ENCODE peak calls at places on chromosomes 11 and 22, in seven cellular contexts. One of them, this sample, is unnamed.

GRCh38 chr22:30481711-30482110 is 9.9 kb upstream of the SEC14L3 start:
- DNase-seq in epithelial cell of proximal tubule: no peak
- DNase-seq in cardiac muscle cell: peak; percentile 11
- DNase-seq in epithelial cell of esophagus: peak; percentile 52
- DNase-seq in AG10803: peak; percentile 31
- DNase-seq in mesenchymal stem cell: no peak
- DNase-seq in A673: peak; percentile 71
- DNase-seq in this sample: peak; percentile 48

GRCh38 chr11:67345247-67345948 is 7.9 kb downstream of the POLD4 start:
- DNase-seq in epithelial cell of proximal tubule: no peak
- DNase-seq in cardiac muscle cell: no peak
- DNase-seq in epithelial cell of esophagus: no peak
- DNase-seq in AG10803: no peak
- DNase-seq in mesenchymal stem cell: no peak
- DNase-seq in A673: no peak
- DNase-seq in this sample: no peak

GRCh38 chr11:36618025-36618700 is 20.1 kb upstream of the RAG2 start:
- DNase-seq in epithelial cell of proximal tubule: no peak
- DNase-seq in cardiac muscle cell: no peak
- DNase-seq in epithelial cell of esophagus: no peak
- DNase-seq in AG10803: no peak
- DNase-seq in mesenchymal stem cell: no peak
- DNase-seq in A673: no peak
- DNase-seq in this sample: no peak

GRCh38 chr22:37627091-37627490 is 12.4 kb upstream of the SH3BP1 start:
- DNase-seq in epithelial cell of proximal tubule: no peak
- DNase-seq in cardiac muscle cell: peak; percentile 16
- DNase-seq in epithelial cell of esophagus: no peak
- DNase-seq in AG10803: no peak
- DNase-seq in mesenchymal stem cell: no peak
- DNase-seq in A673: no peak
- DNase-seq in this sample: peak; percentile 53

GRCh38 chr11:72579816-72580647 is 94.2 kb downstream of the PDE2A start:
- DNase-seq in epithelial cell of proximal tubule: no peak
- DNase-seq in cardiac muscle cell: no peak
- DNase-seq in epithelial cell of esophagus: no peak
- DNase-seq in AG10803: no peak
- DNase-seq in mesenchymal stem cell: no peak
- DNase-seq in A673: no peak
- DNase-seq in this sample: no peak

GRCh38 chr11:59822989-59823566 is 12.5 kb upstream of the MRPL16 start:
- DNase-seq in epithelial cell of proximal tubule: no peak
- DNase-seq in cardiac muscle cell: peak; percentile 72
- DNase-seq in epithelial cell of esophagus: peak; percentile 77
- DNase-seq in AG10803: peak; percentile 67
- DNase-seq in mesenchymal stem cell: peak; percentile 74
- DNase-seq in A673: peak; percentile 73
- DNase-seq in this sample: peak; percentile 65

GRCh38 chr11:2679011-2679676 is 20.6 kb downstream of the KCNQ1OT1 start:
- DNase-seq in epithelial cell of proximal tubule: no peak
- DNase-seq in cardiac muscle cell: no peak
- DNase-seq in epithelial cell of esophagus: no peak
- DNase-seq in AG10803: no peak
- DNase-seq in mesenchymal stem cell: no peak
- DNase-seq in A673: no peak
- DNase-seq in this sample: no peak

GRCh38 chr22:17924076-17924475 is 100.3 kb downstream of the MICAL3 start:
- DNase-seq in epithelial cell of proximal tubule: no peak
- DNase-seq in cardiac muscle cell: no peak
- DNase-seq in epithelial cell of esophagus: no peak
- DNase-seq in AG10803: no peak
- DNase-seq in mesenchymal stem cell: no peak
- DNase-seq in A673: no peak
- DNase-seq in this sample: no peak

GRCh38 chr11:106276859-106277436 is 199.5 kb downstream of the AASDHPPT start:
- DNase-seq in epithelial cell of proximal tubule: no peak
- DNase-seq in cardiac muscle cell: peak; percentile 55
- DNase-seq in epithelial cell of esophagus: peak; percentile 52
- DNase-seq in AG10803: peak; percentile 25
- DNase-seq in mesenchymal stem cell: no peak
- DNase-seq in A673: no peak
- DNase-seq in this sample: peak; percentile 62

GRCh38 chr11:7573193-7573557 is 59.4 kb downstream of the PPFIBP2 start:
- DNase-seq in epithelial cell of proximal tubule: no peak
- DNase-seq in cardiac muscle cell: no peak
- DNase-seq in epithelial cell of esophagus: no peak
- DNase-seq in AG10803: peak; percentile 74
- DNase-seq in mesenchymal stem cell: no peak
- DNase-seq in A673: no peak
- DNase-seq in this sample: peak; percentile 58

GRCh38 chr11:86091566-86091965 is 22.7 kb upstream of the PICALM start:
- DNase-seq in epithelial cell of proximal tubule: no peak
- DNase-seq in cardiac muscle cell: peak; percentile 86
- DNase-seq in epithelial cell of esophagus: peak; percentile 73
- DNase-seq in AG10803: peak; percentile 95
- DNase-seq in mesenchymal stem cell: peak; percentile 62
- DNase-seq in A673: no peak
- DNase-seq in this sample: peak; percentile 41

GRCh38 chr11:60935676-60936442 is 11.6 kb downstream of the TMEM132A start:
- DNase-seq in epithelial cell of proximal tubule: no peak
- DNase-seq in cardiac muscle cell: no peak
- DNase-seq in epithelial cell of esophagus: peak; percentile 45
- DNase-seq in AG10803: no peak
- DNase-seq in mesenchymal stem cell: no peak
- DNase-seq in A673: no peak
- DNase-seq in this sample: no peak
- H3K4me3 ChIP-seq in epithelial cell of proximal tubule: no peak overlapping the region
- H3K4me3 ChIP-seq in cardiac muscle cell: no peak overlapping the region
- H3K4me3 ChIP-seq in epithelial cell of esophagus: no peak overlapping the region
- H3K4me3 ChIP-seq in AG10803: no peak overlapping the region
- H3K4me3 ChIP-seq in mesenchymal stem cell: no peak overlapping the region
- H3K4me3 ChIP-seq in A673: no peak overlapping the region
- H3K4me3 ChIP-seq in this sample: no peak overlapping the region

GRCh38 chr11:126345283-126345682 is 10.2 kb upstream of the ST3GAL4 start:
- DNase-seq in epithelial cell of proximal tubule: no peak
- DNase-seq in cardiac muscle cell: no peak
- DNase-seq in epithelial cell of esophagus: no peak
- DNase-seq in AG10803: no peak
- DNase-seq in mesenchymal stem cell: no peak
- DNase-seq in A673: no peak
- DNase-seq in this sample: no peak
- H3K4me3 ChIP-seq in epithelial cell of proximal tubule: no peak overlapping the region
- H3K4me3 ChIP-seq in cardiac muscle cell: no peak overlapping the region
- H3K4me3 ChIP-seq in epithelial cell of esophagus: no peak overlapping the region
- H3K4me3 ChIP-seq in AG10803: no peak overlapping the region
- H3K4me3 ChIP-seq in mesenchymal stem cell: no peak overlapping the region
- H3K4me3 ChIP-seq in A673: no peak overlapping the region
- H3K4me3 ChIP-seq in this sample: no peak overlapping the region

GRCh38 chr11:94537051-94537600 is 6.6 kb upstream of the FUT4 start:
- DNase-seq in epithelial cell of proximal tubule: no peak
- DNase-seq in cardiac muscle cell: peak; percentile 74
- DNase-seq in epithelial cell of esophagus: no peak
- DNase-seq in AG10803: peak; percentile 78
- DNase-seq in mesenchymal stem cell: no peak
- DNase-seq in A673: no peak
- DNase-seq in this sample: peak; percentile 71
- H3K4me3 ChIP-seq in epithelial cell of proximal tubule: no peak overlapping the region
- H3K4me3 ChIP-seq in cardiac muscle cell: no peak overlapping the region
- H3K4me3 ChIP-seq in epithelial cell of esophagus: no peak overlapping the region
- H3K4me3 ChIP-seq in AG10803: no peak overlapping the region
- H3K4me3 ChIP-seq in mesenchymal stem cell: no peak overlapping the region
- H3K4me3 ChIP-seq in A673: no peak overlapping the region
- H3K4me3 ChIP-seq in this sample: no peak overlapping the region

DNA sequence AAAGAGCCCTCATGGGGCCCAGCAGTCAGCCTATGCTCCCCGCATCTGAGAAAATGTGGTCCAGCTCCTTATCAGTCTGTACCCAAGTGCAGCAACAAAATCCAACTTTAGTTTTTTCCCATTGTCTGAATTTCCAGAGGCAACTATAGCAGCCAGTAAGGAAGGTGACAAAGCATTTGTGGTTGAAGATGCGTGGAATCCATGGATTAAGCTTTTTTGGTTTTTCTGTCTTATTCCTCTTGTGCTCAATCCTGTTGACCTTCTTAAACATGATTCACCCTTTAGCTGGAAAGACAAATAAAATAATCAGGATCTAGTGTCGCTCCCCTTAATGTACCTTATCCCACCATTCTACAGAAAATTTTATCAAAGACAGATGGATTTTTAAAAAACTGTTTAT is 14.3 kb downstream of the GDPD4 start:
- DNase-seq in epithelial cell of proximal tubule: no peak
- DNase-seq in cardiac muscle cell: no peak
- DNase-seq in epithelial cell of esophagus: no peak
- DNase-seq in AG10803: no peak
- DNase-seq in mesenchymal stem cell: no peak
- DNase-seq in A673: no peak
- DNase-seq in this sample: no peak
- H3K4me3 ChIP-seq in epithelial cell of proximal tubule: no peak overlapping the region
- H3K4me3 ChIP-seq in cardiac muscle cell: no peak overlapping the region
- H3K4me3 ChIP-seq in epithelial cell of esophagus: no peak overlapping the region
- H3K4me3 ChIP-seq in AG10803: no peak overlapping the region
- H3K4me3 ChIP-seq in mesenchymal stem cell: no peak overlapping the region
- H3K4me3 ChIP-seq in A673: no peak overlapping the region
- H3K4me3 ChIP-seq in this sample: no peak overlapping the region

GRCh38 chr22:46067159-46068111 is 82.9 kb upstream of the PPARA start:
- DNase-seq in epithelial cell of proximal tubule: no peak
- DNase-seq in cardiac muscle cell: no peak
- DNase-seq in epithelial cell of esophagus: no peak
- DNase-seq in AG10803: peak; percentile 40
- DNase-seq in mesenchymal stem cell: no peak
- DNase-seq in A673: peak; percentile 75
- DNase-seq in this sample: no peak
- H3K4me3 ChIP-seq in epithelial cell of proximal tubule: peak overlapping the region; percentile 14
- H3K4me3 ChIP-seq in cardiac muscle cell: no peak overlapping the region
- H3K4me3 ChIP-seq in epithelial cell of esophagus: peak overlapping the region; percentile 67
- H3K4me3 ChIP-seq in AG10803: peak overlapping the region; percentile 74
- H3K4me3 ChIP-seq in mesenchymal stem cell: no peak overlapping the region
- H3K4me3 ChIP-seq in A673: peak overlapping the region; percentile 87
- H3K4me3 ChIP-seq in this sample: peak overlapping the region; percentile 42

GRCh38 chr11:101444164-101444563 is 139.6 kb downstream of the TRPC6 start:
- DNase-seq in epithelial cell of proximal tubule: no peak
- DNase-seq in cardiac muscle cell: no peak
- DNase-seq in epithelial cell of esophagus: peak; percentile 12
- DNase-seq in AG10803: no peak
- DNase-seq in mesenchymal stem cell: no peak
- DNase-seq in A673: peak; percentile 22
- DNase-seq in this sample: no peak

GRCh38 chr11:101444851-101445250 is 139.0 kb downstream of the TRPC6 start:
- DNase-seq in epithelial cell of proximal tubule: no peak
- DNase-seq in cardiac muscle cell: no peak
- DNase-seq in epithelial cell of esophagus: no peak
- DNase-seq in AG10803: peak; percentile 75
- DNase-seq in mesenchymal stem cell: no peak
- DNase-seq in A673: no peak
- DNase-seq in this sample: no peak

GRCh38 chr11:101442171-101442570 is 141.6 kb downstream of the TRPC6 start:
- DNase-seq in epithelial cell of proximal tubule: no peak
- DNase-seq in cardiac muscle cell: peak; percentile 14
- DNase-seq in epithelial cell of esophagus: no peak
- DNase-seq in AG10803: peak; percentile 94
- DNase-seq in mesenchymal stem cell: peak; percentile 76
- DNase-seq in A673: no peak
- DNase-seq in this sample: peak; percentile 74

GRCh38 chr11:101441747-101442146 is 142.1 kb downstream of the TRPC6 start:
- DNase-seq in epithelial cell of proximal tubule: no peak
- DNase-seq in cardiac muscle cell: no peak
- DNase-seq in epithelial cell of esophagus: no peak
- DNase-seq in AG10803: no peak
- DNase-seq in mesenchymal stem cell: peak; percentile 59
- DNase-seq in A673: no peak
- DNase-seq in this sample: peak; percentile 43

GRCh38 chr11:101442936-101443521 is 140.8 kb downstream of the TRPC6 start:
- DNase-seq in epithelial cell of proximal tubule: no peak
- DNase-seq in cardiac muscle cell: no peak
- DNase-seq in epithelial cell of esophagus: no peak
- DNase-seq in AG10803: peak; percentile 69
- DNase-seq in mesenchymal stem cell: peak; percentile 50
- DNase-seq in A673: no peak
- DNase-seq in this sample: no peak
- H3K4me3 ChIP-seq in epithelial cell of proximal tubule: no peak overlapping the region
- H3K4me3 ChIP-seq in cardiac muscle cell: no peak overlapping the region
- H3K4me3 ChIP-seq in epithelial cell of esophagus: no peak overlapping the region
- H3K4me3 ChIP-seq in AG10803: peak overlapping the region; percentile 29
- H3K4me3 ChIP-seq in mesenchymal stem cell: no peak overlapping the region
- H3K4me3 ChIP-seq in A673: no peak overlapping the region
- H3K4me3 ChIP-seq in this sample: no peak overlapping the region